ENCODE peak calls at places on chromosome 20, in eight cellular contexts. J is brain microvascular endothelial cell; Y is dorsolateral prefrontal cortex; Z is stimulated activated CD8-positive, alpha-beta memory T cell treated with anti-CD3 and anti-CD28 coated beads, Interleukin-15, amount 100 ng/mL, for 24 hours; I is GM03348; F is stimulated activated CD4-positive, alpha-beta T cell treated with anti-CD3 and anti-CD28 coated beads, TNF-alpha, amount 100 ng/mL, for 4 hours; H is GM04504; P is hippocampal formation. C is an unnamed sample.

GRCh38 chr20:45051497-45052060 is 49.3 kb downstream of the KCNS1 start:
- DNase-seq in H (no peak), J (no peak), I (no peak), Y (no peak), Z (no peak), F (no peak), P (no peak), C (no peak)

GRCh38 chr20:20549699-20550098 is 162.7 kb downstream of the RALGAPA2 start:
- DNase-seq in J (peak), H (no peak), P (no peak), Y (no peak), Z (no peak), I (peak), F (no peak), C (no peak)

GRCh38 chr20:19885981-19886665 is 128.1 kb downstream of the RIN2 start:
- DNase-seq in H (no peak), Z (no peak), Y (peak), I (peak), F (no peak), J (peak), P (no peak), C (peak)

GRCh38 chr20:53839423-53840176 is 230.8 kb downstream of the BCAS1 start:
- DNase-seq in I (no peak), H (no peak), J (no peak), F (peak), P (no peak), Z (no peak), Y (no peak), C (no peak)

GRCh38 chr20:21936720-21937380 is 231.4 kb downstream of the PAX1 start:
- DNase-seq in Z (no peak), Y (no peak), I (peak), P (no peak), J (no peak), F (no peak), H (no peak), C (no peak)

GRCh38 chr20:46255440-46256104 is 52.7 kb downstream of the CDH22 start:
- DNase-seq in H (no peak), Y (peak), Z (no peak), P (no peak), J (no peak), F (no peak), I (no peak), C (peak)

GRCh38 chr20:62808211-62808865 is 3.7 kb downstream of the OGFR start:
- DNase-seq in F (peak), P (no peak), J (peak), Y (peak), I (peak), Z (peak), H (no peak), C (no peak)

GRCh38 chr20:5569021-5569420 is 181.2 kb upstream of the SHLD1 start:
- DNase-seq in P (peak), Y (no peak), J (peak), Z (no peak), I (peak), F (peak), H (no peak), C (no peak)

GRCh38 chr20:44187763-44188709 is 1.0 kb upstream of the JPH2 start:
- DNase-seq in H (peak), Z (no peak), F (no peak), Y (no peak), I (peak), P (no peak), J (no peak), C (no peak)